ENCODE peak calls at places on chromosome 20, in five cellular contexts. X, W, F, Q and N are unnamed samples.

GRCh38 chr20:8155848-8156602 is 24.0 kb downstream of the PLCB1 start:
- DNase-seq in W (no peak), X (peak; percentile 47), Q (no peak), F (no peak), N (no peak)

GRCh38 chr20:16714765-16715164 is 15.1 kb upstream of the SNRPB2 start:
- DNase-seq in X (no peak), Q (no peak), W (no peak), F (no peak), N (no peak)

GRCh38 chr20:42979720-42980119 is 210.0 kb downstream of the PTPRT start:
- DNase-seq in X (no peak), F (no peak), Q (no peak), W (no peak), N (no peak)

GRCh38 chr20:5658897-5659296 is 91.3 kb upstream of the SHLD1 start:
- DNase-seq in Q (no peak), F (no peak), W (no peak), X (peak; percentile 71), N (no peak)

GRCh38 chr20:17866234-17867001 is 102.2 kb downstream of the SNX5 start:
- DNase-seq in Q (no peak), X (no peak), W (no peak), F (no peak), N (no peak)

GRCh38 chr20:31595654-31596411 is 9.3 kb upstream of the ID1 start:
- DNase-seq in W (no peak), Q (no peak), X (peak; percentile 96), F (peak; percentile 90), N (peak; percentile 90)

GRCh38 chr20:32622585-32623468 is 37.7 kb upstream of the NOL4L start:
- DNase-seq in W (no peak), Q (no peak), X (no peak), F (no peak), N (peak; percentile 65)

GRCh38 chr20:36881331-36881730 is 5.4 kb downstream of the TLDC2 start:
- DNase-seq in X (no peak), F (no peak), W (no peak), Q (no peak), N (no peak)

GRCh38 chr20:37282558-37282957 is 6.9 kb upstream of the MANBAL start:
- DNase-seq in F (no peak), W (no peak), Q (no peak), X (no peak), N (no peak)

GRCh38 chr20:48742912-48743680 is 84.7 kb downstream of the PREX1 start:
- DNase-seq in W (no peak), X (no peak), F (no peak), Q (no peak), N (no peak)

GRCh38 chr20:51456511-51457280 is 85.8 kb downstream of the NFATC2 start:
- DNase-seq in Q (no peak), W (peak; percentile 52), X (peak; percentile 78), F (no peak), N (peak; percentile 89)
- TF ChIP-seq CHD2 in Q (no peak), W (no peak), X (no peak), F (no peak), N (no peak)

GRCh38 chr20:53502820-53503219 is 90.8 kb downstream of the ZNF217 start:
- DNase-seq in X (no peak), Q (no peak), W (no peak), F (no peak), N (no peak)
- TF ChIP-seq RFX5 in X (no peak), Q (no peak), W (no peak), F (no peak), N (no peak)

GRCh38 chr20:51966296-51966971 is 164.1 kb upstream of the SALL4 start:
- DNase-seq in F (peak; percentile 68), W (peak; percentile 15), Q (no peak), X (peak; percentile 84), N (peak; percentile 74)
- TF ChIP-seq GABPA in F (peak; percentile 28), W (no peak), Q (no peak), X (no peak), N (no peak)

GRCh38 chr20:61908057-61909026 is 157.3 kb downstream of the TAF4 start:
- DNase-seq in F (no peak), X (no peak), W (no peak), Q (no peak), N (no peak)
- TF ChIP-seq CHD2 in F (no peak), X (no peak), W (no peak), Q (no peak), N (no peak)